ENCODE peak calls at places on chromosome 13, in five cellular contexts. K, J, Z, I and O are unnamed samples.

GRCh38 chr13:111219306-111219705 is 101.1 kb upstream of the TEX29 start:
- DNase-seq in J (peak; percentile 88), K (no peak), I (no peak), Z (no peak), O (no peak)

GRCh38 chr13:80337011-80337688 is 3.8 kb downstream of the SPRY2 start:
- DNase-seq in I (no peak), K (no peak), Z (no peak), J (no peak), O (no peak)

GRCh38 chr13:75219479-75220237 is 262.3 kb downstream of the TBC1D4 start:
- DNase-seq in K (peak; percentile 68), I (peak; percentile 38), Z (peak; percentile 74), J (peak; percentile 57), O (peak; percentile 85)

GRCh38 chr13:48853381-48854102 is 122.2 kb upstream of the FNDC3A start:
- DNase-seq in J (peak; percentile 67), Z (no peak), I (no peak), K (no peak), O (no peak)

GRCh38 chr13:51644649-51645048 is 60.4 kb downstream of the WDFY2 start:
- DNase-seq in J (peak; percentile 21), Z (no peak), K (peak; percentile 25), I (no peak), O (no peak)

GRCh38 chr13:20127563-20128458 is 33.0 kb downstream of the GJA3 start:
- DNase-seq in K (peak; percentile 72), I (no peak), Z (peak; percentile 57), J (peak; percentile 16), O (peak; percentile 67)

GRCh38 chr13:71522976-71523517 is 344.0 kb downstream of the DACH1 start:
- DNase-seq in I (no peak), Z (no peak), K (no peak), J (no peak), O (no peak)

GRCh38 chr13:33351324-33351723 is 65.8 kb upstream of the STARD13 start:
- DNase-seq in J (peak; percentile 64), K (no peak), I (no peak), Z (no peak), O (no peak)

GRCh38 chr13:75761373-75761772 is 125.2 kb downstream of the LMO7 start:
- DNase-seq in Z (no peak), I (no peak), J (no peak), K (no peak), O (no peak)

GRCh38 chr13:112764864-112765561 is 75.2 kb downstream of the ATP11A start:
- DNase-seq in K (no peak), J (no peak), I (no peak), Z (no peak), O (peak; percentile 26)

GRCh38 chr13:34913040-34913439 is 29.0 kb upstream of the NBEA start:
- DNase-seq in I (peak; percentile 38), Z (peak; percentile 27), K (peak; percentile 84), J (no peak), O (peak; percentile 76)

GRCh38 chr13:59208405-59209195 is 955.1 kb downstream of the DIAPH3 start:
- DNase-seq in Z (no peak), K (no peak), I (no peak), J (no peak), O (no peak)

GRCh38 chr13:51328488-51328887 is 11.0 kb upstream of the SERPINE3 start:
- DNase-seq in Z (peak; percentile 69), J (no peak), K (peak; percentile 92), I (peak; percentile 77), O (peak; percentile 94)

GRCh38 chr13:100473087-100473486 is 115.5 kb downstream of the GGACT start:
- DNase-seq in Z (peak; percentile 26), K (peak; percentile 73), I (no peak), J (no peak), O (no peak)

GRCh38 chr13:51585696-51586095 is 1.4 kb downstream of the WDFY2 start:
- DNase-seq in Z (no peak), K (no peak), J (peak; percentile 62), I (no peak), O (no peak)

GRCh38 chr13:82962422-82962821 is 919.9 kb downstream of the SLITRK1 start:
- DNase-seq in I (no peak), Z (no peak), K (no peak), J (no peak), O (no peak)

GRCh38 chr13:33379597-33379996 is 94.0 kb upstream of the STARD13 start:
- DNase-seq in K (peak; percentile 89), I (no peak), Z (no peak), J (no peak), O (peak; percentile 43)

GRCh38 chr13:99367106-99367616 is 60.0 kb upstream of the GPR183 start:
- DNase-seq in J (no peak), K (no peak), I (no peak), Z (no peak), O (no peak)

GRCh38 chr13:111531505-111531904 is 211.1 kb downstream of the TEX29 start:
- DNase-seq in I (no peak), J (peak; percentile 0), Z (no peak), K (no peak), O (no peak)

GRCh38 chr13:33114146-33114545 is 97.9 kb downstream of the KL start:
- DNase-seq in I (no peak), Z (no peak), K (no peak), J (peak; percentile 30), O (no peak)

GRCh38 chr13:48896312-48896711 is 79.4 kb upstream of the FNDC3A start:
- DNase-seq in I (no peak), K (no peak), Z (no peak), J (peak; percentile 87), O (no peak)

GRCh38 chr13:33446821-33447481 is 161.4 kb upstream of the STARD13 start:
- DNase-seq in J (no peak), I (no peak), Z (no peak), K (no peak), O (no peak)

GRCh38 chr13:65606622-65607021 is 1623.5 kb downstream of the PCDH9 start:
- DNase-seq in I (no peak), K (no peak), Z (no peak), J (peak; percentile 67), O (no peak)

GRCh38 chr13:113275387-113275786 is 21.7 kb upstream of the LAMP1 start:
- DNase-seq in J (peak; percentile 75), Z (no peak), I (no peak), K (peak; percentile 85), O (peak; percentile 62)

GRCh38 chr13:105410602-105411001 is 1124.9 kb downstream of the EFNB2 start:
- DNase-seq in I (peak; percentile 10), Z (peak; percentile 26), J (peak; percentile 12), K (peak; percentile 67), O (peak; percentile 71)

GRCh38 chr13:19959141-19959830 is 759 bp downstream of the ZMYM2 start:
- DNase-seq in K (peak; percentile 77), I (no peak), J (peak; percentile 39), Z (peak; percentile 49), O (peak; percentile 60)

GRCh38 chr13:71873418-71874276 is 6.6 kb upstream of the DACH1 start:
- DNase-seq in Z (no peak), K (no peak), I (no peak), J (no peak), O (no peak)

GRCh38 chr13:47216176-47216822 is 319.4 kb upstream of the HTR2A start:
- DNase-seq in Z (no peak), K (peak; percentile 75), I (no peak), J (peak; percentile 57), O (no peak)

DNA sequence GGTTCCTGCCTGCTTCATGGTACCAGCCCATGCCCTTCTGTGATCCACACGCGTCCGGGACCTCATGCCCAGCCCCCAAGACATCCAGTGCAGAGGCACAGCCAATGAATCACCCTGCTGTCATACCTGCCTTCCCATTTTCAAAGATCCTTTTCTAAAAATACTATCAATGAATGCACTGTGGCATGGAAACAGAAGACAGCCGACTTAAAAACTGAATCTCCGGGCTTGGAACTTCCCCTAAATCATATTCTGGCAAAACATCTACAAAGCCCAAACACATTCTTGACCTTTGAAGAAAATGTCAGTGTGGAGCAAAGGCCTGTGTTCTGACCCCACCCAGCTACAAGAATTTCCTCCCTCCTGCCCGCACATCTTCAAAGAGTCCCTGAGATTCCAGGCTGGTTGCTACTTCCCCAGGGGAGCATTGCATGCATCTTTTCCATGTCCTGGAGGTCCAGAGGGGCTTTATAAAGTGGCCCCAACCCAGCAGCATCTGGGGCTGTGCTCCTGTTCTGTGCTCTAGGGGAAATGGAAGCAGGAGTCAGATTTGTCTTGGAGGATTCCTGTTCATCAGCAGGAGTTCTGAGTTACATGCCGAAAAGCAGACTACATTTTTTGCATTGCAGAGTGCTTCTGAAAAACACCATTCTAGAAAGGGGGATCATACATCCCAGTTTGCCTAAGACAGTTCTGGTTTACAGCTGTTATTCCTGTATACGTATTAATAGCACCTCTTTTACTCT is 135.2 kb downstream of the USP12 start:
- DNase-seq in I (no peak), Z (no peak), J (no peak), K (peak; percentile 31), O (peak; percentile 23)
- H3K18ac ChIP-seq in I (no peak overlapping the region), Z (no peak overlapping the region), J (peak overlapping the region; percentile 69), K (no peak overlapping the region), O (no peak overlapping the region)

GRCh38 chr13:42418184-42418583 is 146.2 kb downstream of the AKAP11 start:
- DNase-seq in K (no peak), I (no peak), J (no peak), Z (no peak), O (no peak)

GRCh38 chr13:42422681-42423080 is 150.7 kb downstream of the AKAP11 start:
- DNase-seq in Z (no peak), I (no peak), K (no peak), J (no peak), O (no peak)

GRCh38 chr13:42420304-42420703 is 148.4 kb downstream of the AKAP11 start:
- DNase-seq in I (no peak), K (no peak), J (no peak), Z (no peak), O (no peak)

DNA sequence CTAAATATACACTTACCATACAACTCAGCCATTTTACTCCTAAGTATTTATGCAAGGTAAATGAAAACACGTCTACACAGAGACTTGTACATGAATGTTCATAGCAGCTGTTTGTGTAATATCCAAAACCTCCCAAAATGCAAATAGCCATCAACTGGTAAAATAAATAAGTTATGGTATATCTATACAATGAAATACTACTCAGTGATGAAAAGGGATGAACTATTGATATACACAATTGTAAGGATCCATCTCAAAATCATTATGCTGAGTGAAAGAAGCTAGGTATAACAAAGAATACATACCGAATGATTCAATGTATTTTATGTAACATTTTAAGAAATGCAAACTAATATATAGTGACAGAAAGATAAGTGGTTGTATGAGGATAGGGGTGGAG is 149.8 kb upstream of the TNFSF11 start:
- DNase-seq in I (no peak), K (no peak), Z (no peak), J (no peak), O (no peak)
- H3K18ac ChIP-seq in I (no peak overlapping the region), K (no peak overlapping the region), Z (no peak overlapping the region), J (no peak overlapping the region), O (no peak overlapping the region)

DNA sequence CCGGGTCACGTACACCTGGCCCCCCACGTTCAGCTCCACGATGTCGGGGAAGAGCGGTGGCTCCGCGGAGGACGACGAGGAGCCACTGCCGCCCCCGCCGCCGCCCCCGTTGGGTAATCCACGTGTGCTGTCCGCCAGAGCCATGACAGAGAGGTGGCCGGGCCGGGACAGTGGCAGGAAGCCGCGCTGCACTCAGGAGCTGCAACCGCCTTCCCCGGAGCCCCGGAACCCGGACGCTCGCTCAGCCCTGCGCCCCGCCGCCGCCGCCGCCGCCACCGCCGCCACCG is 257 bp downstream of the KCTD12 start:
- DNase-seq in J (no peak), K (no peak), Z (peak; percentile 24), I (no peak), O (no peak)
- H3K18ac ChIP-seq in J (no peak overlapping the region), K (peak overlapping the region; percentile 1), Z (peak overlapping the region; percentile 93), I (peak overlapping the region; percentile 9), O (peak overlapping the region; percentile 59)

GRCh38 chr13:24050292-24050711 is 110.2 kb upstream of the SPATA13 start:
- DNase-seq in I (no peak), J (peak; percentile 86), K (no peak), Z (no peak), O (no peak)
- H3K18ac ChIP-seq in I (no peak overlapping the region), J (peak overlapping the region; percentile 47), K (no peak overlapping the region), Z (no peak overlapping the region), O (no peak overlapping the region)